ENCODE peak calls at places on chromosomes 5 and 9, in seven cellular contexts. W, S, O, L, A, Z and G are unnamed samples.

GRCh38 chr5:14226992-14227391 is 83.8 kb downstream of the TRIO start:
- DNase-seq in W (no peak), S (no peak), O (no peak), L (no peak), A (no peak), Z (no peak), G (no peak)

GRCh38 chr9:14170973-14171596 is 142.9 kb downstream of the NFIB start:
- DNase-seq in W (no peak), S (peak), O (no peak), L (no peak), A (no peak), Z (no peak), G (no peak)

GRCh38 chr5:65172486-65173129 is 309.1 kb downstream of the ADAMTS6 start:
- DNase-seq in W (peak), S (peak), O (no peak), L (no peak), A (no peak), Z (no peak), G (no peak)

GRCh38 chr9:32942755-32943460 is 58.5 kb downstream of the APTX start:
- DNase-seq in W (no peak), S (no peak), O (no peak), L (no peak), A (peak), Z (no peak), G (no peak)

GRCh38 chr5:95446009-95446408 is 54.8 kb downstream of the FAM81B start:
- DNase-seq in W (peak), S (peak), O (no peak), L (no peak), A (no peak), Z (no peak), G (no peak)

GRCh38 chr5:38837416-38837815 is 8.4 kb upstream of the OSMR start:
- DNase-seq in W (no peak), S (peak), O (no peak), L (no peak), A (no peak), Z (no peak), G (no peak)

GRCh38 chr5:178207917-178208280 is 3.6 kb downstream of the HNRNPAB start:
- DNase-seq in W (no peak), S (no peak), O (no peak), L (no peak), A (no peak), Z (no peak), G (no peak)

GRCh38 chr9:131266301-131267229 is 9.7 kb downstream of the FAM78A start:
- DNase-seq in W (no peak), S (no peak), O (no peak), L (no peak), A (no peak), Z (no peak), G (no peak)

GRCh38 chr5:62475072-62475471 is 62.5 kb downstream of the IPO11 start:
- DNase-seq in W (peak), S (peak), O (no peak), L (no peak), A (no peak), Z (no peak), G (no peak)

GRCh38 chr9:33225319-33226152 is 14.4 kb upstream of the SPINK4 start:
- DNase-seq in W (peak), S (peak), O (peak), L (no peak), A (peak), Z (peak), G (no peak)

GRCh38 chr9:33151007-33151557 is 16.1 kb downstream of the B4GALT1 start:
- DNase-seq in W (peak), S (peak), O (no peak), L (no peak), A (no peak), Z (no peak), G (no peak)

GRCh38 chr9:98567540-98568233 is 141.0 kb downstream of the GABBR2 start:
- DNase-seq in W (no peak), S (no peak), O (no peak), L (no peak), A (no peak), Z (no peak), G (no peak)

GRCh38 chr9:70540016-70540415 is 125.6 kb upstream of the KLF9 start:
- DNase-seq in W (no peak), S (no peak), O (no peak), L (no peak), A (no peak), Z (no peak), G (no peak)

GRCh38 chr5:135315394-135315793 is 83.6 kb downstream of the MACROH2A1 start:
- DNase-seq in W (no peak), S (peak), O (peak), L (no peak), A (no peak), Z (no peak), G (peak)

GRCh38 chr9:127390563-127390962 is 6.4 kb upstream of the SLC2A8 start:
- DNase-seq in W (no peak), S (no peak), O (no peak), L (no peak), A (no peak), Z (no peak), G (no peak)

GRCh38 chr9:34139477-34140146 is 13.1 kb upstream of the DCAF12 start:
- DNase-seq in W (peak), S (peak), O (peak), L (no peak), A (no peak), Z (no peak), G (no peak)

GRCh38 chr9:123568691-123569342 is 212.8 kb downstream of the CRB2 start:
- DNase-seq in W (peak), S (peak), O (no peak), L (no peak), A (no peak), Z (no peak), G (no peak)

GRCh38 chr9:37936965-37937364 is 33.0 kb upstream of the SLC25A51 start:
- DNase-seq in W (peak), S (peak), O (no peak), L (no peak), A (no peak), Z (no peak), G (no peak)

GRCh38 chr5:95646569-95647330 is at the start of gene RFESD:
- DNase-seq in W (peak), S (peak), O (peak), L (peak), A (peak), Z (peak), G (peak)

GRCh38 chr9:122572456-122572855 is 10.7 kb downstream of the OR1L8 start:
- DNase-seq in W (peak), S (no peak), O (no peak), L (no peak), A (no peak), Z (no peak), G (no peak)

GRCh38 chr9:34256104-34256503 is 73.0 kb downstream of the KIF24 start:
- DNase-seq in W (no peak), S (no peak), O (no peak), L (peak), A (no peak), Z (no peak), G (no peak)

GRCh38 chr5:56852228-56853000 is 37.1 kb downstream of the MAP3K1 start:
- DNase-seq in W (peak), S (peak), O (no peak), L (no peak), A (no peak), Z (no peak), G (no peak)

GRCh38 chr9:18060304-18060934 is 413.5 kb upstream of the ADAMTSL1 start:
- DNase-seq in W (no peak), S (peak), O (no peak), L (no peak), A (no peak), Z (no peak), G (no peak)

GRCh38 chr5:158384535-158385421 is 525.8 kb upstream of the CLINT1 start:
- DNase-seq in W (peak), S (peak), O (no peak), L (no peak), A (no peak), Z (no peak), G (no peak)

GRCh38 chr9:108219664-108220063 is 636.1 kb downstream of the ACTL7B start:
- DNase-seq in W (no peak), S (no peak), O (no peak), L (no peak), A (no peak), Z (no peak), G (no peak)

GRCh38 chr5:180990086-180990888 is 1.6 kb downstream of the BTNL3 start:
- DNase-seq in W (no peak), S (no peak), O (no peak), L (no peak), A (no peak), Z (no peak), G (no peak)

GRCh38 chr5:17976404-17976803 is 342.1 kb downstream of the TAF11L14 start:
- DNase-seq in W (no peak), S (no peak), O (no peak), L (no peak), A (no peak), Z (no peak), G (no peak)

GRCh38 chr9:133147412-133148271 is 16.1 kb downstream of the GBGT1 start:
- DNase-seq in W (peak), S (peak), O (peak), L (peak), A (peak), Z (peak), G (peak)

GRCh38 chr5:150026682-150027172 is 26.2 kb downstream of the HMGXB3 start:
- DNase-seq in W (no peak), S (no peak), O (no peak), L (no peak), A (no peak), Z (no peak), G (no peak)

GRCh38 chr5:65307088-65307487 is 174.6 kb downstream of the ADAMTS6 start:
- DNase-seq in W (peak), S (no peak), O (no peak), L (no peak), A (no peak), Z (no peak), G (no peak)

GRCh38 chr9:129400971-129401622 is 219.8 kb downstream of the C9orf50 start:
- DNase-seq in W (no peak), S (no peak), O (no peak), L (peak), A (no peak), Z (no peak), G (no peak)

GRCh38 chr9:133873006-133873780 is 118.9 kb downstream of the VAV2 start:
- DNase-seq in W (no peak), S (no peak), O (no peak), L (no peak), A (no peak), Z (no peak), G (no peak)

GRCh38 chr5:93582677-93583524 is at the start of gene NR2F1:
- DNase-seq in W (peak), S (peak), O (peak), L (peak), A (no peak), Z (peak), G (peak)

GRCh38 chr5:174755103-174755502 is 30.7 kb downstream of the MSX2 start:
- DNase-seq in W (no peak), S (peak), O (no peak), L (no peak), A (no peak), Z (no peak), G (no peak)
- TF ChIP-seq CTCF in W (peak), S (peak), O (no peak), L (peak), A (peak), Z (peak), G (peak)

GRCh38 chr5:883475-884181 is 9.0 kb downstream of the BRD9 start:
- DNase-seq in W (no peak), S (no peak), O (no peak), L (no peak), A (no peak), Z (no peak), G (no peak)

GRCh38 chr5:880816-881550 is 11.6 kb downstream of the BRD9 start:
- DNase-seq in W (no peak), S (no peak), O (no peak), L (no peak), A (no peak), Z (no peak), G (no peak)

GRCh38 chr5:882253-883185 is 10.1 kb downstream of the BRD9 start:
- DNase-seq in W (no peak), S (no peak), O (no peak), L (no peak), A (no peak), Z (no peak), G (no peak)

GRCh38 chr5:884345-885126 is 8.1 kb downstream of the BRD9 start:
- DNase-seq in W (no peak), S (no peak), O (no peak), L (no peak), A (no peak), Z (no peak), G (no peak)

GRCh38 chr5:881551-881935 is 11.1 kb downstream of the BRD9 start:
- DNase-seq in W (no peak), S (no peak), O (no peak), L (no peak), A (no peak), Z (no peak), G (no peak)
- TF ChIP-seq CTCF in W (no peak), S (no peak), O (no peak), L (no peak), A (no peak), Z (no peak), G (no peak)

GRCh38 chr9:137734181-137734580 is 115.4 kb downstream of the EHMT1 start:
- DNase-seq in W (no peak), S (no peak), O (no peak), L (no peak), A (no peak), Z (no peak), G (no peak)

GRCh38 chr9:137733429-137733828 is 114.6 kb downstream of the EHMT1 start:
- DNase-seq in W (no peak), S (no peak), O (no peak), L (no peak), A (no peak), Z (no peak), G (no peak)

GRCh38 chr9:137728444-137729311 is 109.9 kb downstream of the EHMT1 start:
- DNase-seq in W (no peak), S (no peak), O (no peak), L (no peak), A (no peak), Z (no peak), G (no peak)

GRCh38 chr9:137731216-137731946 is 112.6 kb downstream of the EHMT1 start:
- DNase-seq in W (no peak), S (no peak), O (no peak), L (no peak), A (no peak), Z (no peak), G (no peak)

GRCh38 chr9:137731947-137732813 is 113.4 kb downstream of the EHMT1 start:
- DNase-seq in W (no peak), S (no peak), O (no peak), L (peak), A (no peak), Z (no peak), G (no peak)
- TF ChIP-seq CTCF in W (no peak), S (no peak), O (no peak), L (no peak), A (no peak), Z (no peak), G (no peak)

GRCh38 chr9:113152699-113153098 is 1.9 kb downstream of the SLC31A2 start:
- DNase-seq in W (peak), S (no peak), O (no peak), L (no peak), A (no peak), Z (no peak), G (no peak)
- TF ChIP-seq CTCF in W (no peak), S (no peak), O (no peak), L (no peak), A (no peak), Z (no peak), G (no peak)

DNA sequence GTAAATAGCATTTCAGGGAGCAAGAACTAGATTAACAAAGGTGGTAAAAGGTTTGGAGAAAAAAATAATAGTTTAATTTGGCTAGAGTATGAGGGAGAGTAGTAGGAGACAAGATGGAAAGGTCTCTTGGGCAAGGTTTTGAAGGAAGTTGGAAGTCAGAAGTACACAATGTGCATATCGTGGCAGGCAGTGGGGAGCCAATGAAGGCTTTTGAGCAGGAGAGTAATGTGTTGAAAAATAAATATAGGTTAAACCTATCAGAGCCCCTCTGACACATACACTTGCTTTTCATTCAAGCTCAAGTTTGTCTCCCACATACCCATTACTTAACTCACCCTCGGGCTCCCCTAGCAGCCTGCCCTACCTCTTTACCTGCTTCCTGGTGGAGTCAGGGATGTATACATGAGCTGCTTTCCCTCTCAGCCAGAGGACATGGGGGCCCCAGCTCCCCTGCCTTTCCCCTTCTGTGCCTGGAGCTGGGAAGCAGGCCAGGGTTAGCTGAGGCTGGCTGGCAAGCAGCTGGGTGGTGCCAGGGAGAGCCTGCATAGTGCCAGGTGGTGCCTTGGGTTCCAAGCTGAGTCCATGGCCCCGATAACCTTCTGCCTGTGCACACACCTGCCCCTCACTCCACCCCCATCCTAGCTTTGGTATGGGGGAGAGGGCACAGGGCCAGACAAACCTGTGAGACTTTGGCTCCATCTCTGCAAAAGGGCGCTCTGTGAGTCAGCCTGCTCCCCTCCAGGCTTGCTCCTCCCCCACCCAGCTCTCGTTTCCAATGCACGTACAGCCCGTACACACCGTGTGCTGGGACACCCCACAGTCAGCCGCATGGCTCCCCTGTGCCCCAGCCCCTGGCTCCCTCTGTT is at the start of gene CA9:
- DNase-seq in W (no peak), S (no peak), O (no peak), L (no peak), A (no peak), Z (no peak), G (no peak)
- TF ChIP-seq CTCF in W (no peak), S (no peak), O (no peak), L (no peak), A (no peak), Z (no peak), G (no peak)